ENCODE peak calls at places on chromosomes 2 and 18, in seven cellular contexts. S is suprapubic skin; K is HCT116; Z is A549; I is neural progenitor cell; G is CD8-positive, alpha-beta T cell; Q is Peyer's patch. B is an unnamed sample. For H3K9me3 and H3K4me1, the result is how much of the 10 kb centered on the place peaks cover.

GRCh38 chr18:36889742-36890141 is 60.8 kb downstream of the KIAA1328 start:
- DNase-seq in Q (no peak), Z (no peak), I (no peak), K (no peak), S (no peak), G (no peak), B (no peak)

GRCh38 chr2:41930807-41931566 is 116.8 kb upstream of the PKDCC start:
- DNase-seq in Q (no peak), Z (peak), I (no peak), S (peak), G (no peak), K (peak), B (no peak)

GRCh38 chr2:215055891-215056290 is 82.5 kb downstream of the ABCA12 start:
- DNase-seq in Z (no peak), S (no peak), G (no peak), Q (no peak), K (no peak), I (no peak), B (no peak)

GRCh38 chr2:100208375-100208774 is 66.0 kb upstream of the AFF3 start:
- DNase-seq in I (no peak), Q (no peak), K (no peak), G (no peak), S (no peak), Z (no peak), B (no peak)

GRCh38 chr2:85704800-85705679 is 10.9 kb downstream of the GNLY start:
- DNase-seq in G (no peak), Z (no peak), K (no peak), S (no peak), Q (no peak), I (no peak), B (peak)

GRCh38 chr2:8119782-8120551 is 561.9 kb upstream of the ID2 start:
- DNase-seq in I (peak), S (no peak), Z (no peak), Q (no peak), K (no peak), G (no peak), B (no peak)

GRCh38 chr2:172813314-172813888 is 77.8 kb downstream of the RAPGEF4 start:
- DNase-seq in S (no peak), I (no peak), Z (no peak), Q (no peak), G (no peak), K (no peak), B (no peak)

GRCh38 chr18:13392899-13393298 is 174.3 kb downstream of the LDLRAD4 start:
- DNase-seq in Z (no peak), G (no peak), Q (no peak), S (no peak), I (no peak), K (no peak), B (no peak)

GRCh38 chr2:187302146-187302545 is 145.9 kb downstream of the CALCRL start:
- DNase-seq in Z (no peak), S (no peak), K (no peak), Q (no peak), G (no peak), I (no peak), B (no peak)

GRCh38 chr2:126945118-126945517 is 46.4 kb downstream of the TEX51 start:
- DNase-seq in S (no peak), Q (no peak), I (no peak), G (no peak), Z (no peak), K (no peak), B (no peak)

GRCh38 chr2:45131587-45131986 is 122.3 kb upstream of the SIX2 start:
- DNase-seq in Z (no peak), Q (no peak), K (no peak), G (no peak), S (no peak), I (no peak), B (no peak)

GRCh38 chr2:209368924-209369323 is 54.9 kb upstream of the MAP2 start:
- DNase-seq in G (no peak), K (peak), S (no peak), Q (peak), I (no peak), Z (peak), B (no peak)

GRCh38 chr2:7792031-7792651 is 874.9 kb downstream of the RNF144A start:
- DNase-seq in Q (no peak), I (no peak), K (no peak), G (no peak), S (no peak), Z (no peak), B (no peak)

GRCh38 chr2:177998006-177998405 is 74.6 kb downstream of the PDE11A start:
- DNase-seq in S (no peak), Q (no peak), K (no peak), Z (no peak), I (no peak), G (no peak), B (no peak)

GRCh38 chr2:29629495-29629894 is 291.9 kb downstream of the ALK start:
- DNase-seq in Q (no peak), K (no peak), I (no peak), S (no peak), Z (no peak), G (no peak), B (no peak)

GRCh38 chr2:101173707-101174295 is 22.6 kb upstream of the TBC1D8 start:
- DNase-seq in Q (no peak), G (no peak), Z (no peak), S (no peak), K (no peak), I (no peak), B (peak)

GRCh38 chr18:49111191-49111988 is 160.6 kb upstream of the SMAD7 start:
- DNase-seq in I (no peak), K (no peak), Q (no peak), S (no peak), Z (no peak), G (no peak), B (no peak)

GRCh38 chr18:26458526-26459232 is 89.7 kb downstream of the KCTD1 start:
- DNase-seq in G (no peak), S (no peak), Z (no peak), Q (no peak), I (no peak), K (no peak), B (no peak)

GRCh38 chr18:44887227-44887631 is 206.5 kb downstream of the SETBP1 start:
- DNase-seq in S (no peak), G (no peak), Q (no peak), I (no peak), K (no peak), Z (peak), B (no peak)

GRCh38 chr18:78069784-78070664 is 820.4 kb downstream of the GALR1 start:
- DNase-seq in K (no peak), Q (no peak), G (no peak), I (no peak), Z (no peak), S (no peak), B (no peak)

GRCh38 chr2:33655626-33656025 is 56.5 kb upstream of the FAM98A start:
- DNase-seq in I (no peak), Z (no peak), Q (no peak), K (no peak), S (no peak), G (no peak), B (no peak)

GRCh38 chr2:85413592-85414421 is 3.6 kb upstream of the CAPG start:
- DNase-seq in Z (no peak), I (peak), S (peak), K (no peak), Q (peak), G (no peak), B (no peak)

GRCh38 chr2:228876296-228876695 is 394.8 kb downstream of the PID1 start:
- DNase-seq in Z (no peak), Q (no peak), S (no peak), I (no peak), G (no peak), K (no peak), B (no peak)

GRCh38 chr2:39547811-39548719 is 111.0 kb upstream of the MAP4K3 start:
- DNase-seq in S (no peak), G (no peak), Q (no peak), Z (no peak), I (no peak), K (no peak), B (no peak)

GRCh38 chr2:188852752-188853151 is 121.4 kb upstream of the COL3A1 start:
- DNase-seq in K (no peak), S (no peak), G (no peak), Q (no peak), Z (no peak), I (no peak), B (no peak)

GRCh38 chr2:129178356-129178755 is 801.1 kb upstream of the RAB6C start:
- DNase-seq in I (no peak), Z (no peak), K (no peak), S (no peak), Q (no peak), G (no peak), B (no peak)

GRCh38 chr2:8541223-8541622 is 140.6 kb upstream of the ID2 start:
- DNase-seq in Q (no peak), G (no peak), K (no peak), S (no peak), Z (no peak), I (no peak), B (peak)

GRCh38 chr2:206231669-206232286 is 42.7 kb upstream of the ZDBF2 start:
- DNase-seq in I (no peak), G (no peak), S (no peak), Q (no peak), Z (no peak), K (no peak), B (no peak)

GRCh38 chr2:54955358-54955673 is 94.9 kb downstream of the RTN4 start:
- DNase-seq in Q (no peak), S (no peak), G (no peak), K (no peak), Z (no peak), I (no peak), B (no peak)

GRCh38 chr2:27545348-27546141 is 37.3 kb upstream of the ZNF512 start:
- DNase-seq in G (no peak), S (no peak), Q (no peak), I (no peak), K (no peak), Z (no peak), B (no peak)

GRCh38 chr18:23136326-23137092 is 1.2 kb downstream of the CABLES1 start:
- DNase-seq in K (no peak), S (peak), Q (peak), Z (no peak), I (peak), G (no peak), B (no peak)

GRCh38 chr2:215315301-215315700 is 3.4 kb downstream of the ATIC start:
- DNase-seq in Z (no peak), I (no peak), G (no peak), Q (no peak), S (no peak), K (no peak), B (no peak)

GRCh38 chr18:35088931-35089330 is 47.7 kb downstream of the MAPRE2 start:
- DNase-seq in K (no peak), S (no peak), I (no peak), Z (no peak), G (no peak), Q (no peak), B (no peak)

GRCh38 chr2:65722028-65722427 is 289.6 kb upstream of the SPRED2 start:
- DNase-seq in Z (no peak), Q (no peak), G (no peak), I (peak), K (no peak), S (no peak), B (no peak)

GRCh38 chr18:23964282-23965238 is 50.0 kb upstream of the TTC39C start:
- DNase-seq in G (peak), I (no peak), Z (no peak), S (no peak), K (peak), Q (no peak), B (peak)

GRCh38 chr2:81734981-81735380 is 1430.4 kb upstream of the LRRTM1 start:
- DNase-seq in Z (no peak), Q (no peak), I (no peak), G (no peak), K (no peak), S (no peak), B (no peak)

GRCh38 chr2:42342061-42342794 is 18.8 kb downstream of the COX7A2L start:
- DNase-seq in Z (no peak), K (peak), S (peak), Q (no peak), G (no peak), I (no peak), B (no peak)

GRCh38 chr2:72886505-72887031 is 640 bp upstream of the SPR start:
- DNase-seq in Z (no peak), G (no peak), S (no peak), I (no peak), K (no peak), Q (no peak), B (no peak)

GRCh38 chr18:71130351-71130750 is 841.5 kb downstream of the SOCS6 start:
- DNase-seq in Q (no peak), Z (no peak), K (no peak), S (no peak), I (no peak), G (no peak), B (no peak)
- H3K9me3 ChIP-seq in Q (under half), Z (under half), K (under half), S (under half), I (under half), G (under half), B (under half)

DNA sequence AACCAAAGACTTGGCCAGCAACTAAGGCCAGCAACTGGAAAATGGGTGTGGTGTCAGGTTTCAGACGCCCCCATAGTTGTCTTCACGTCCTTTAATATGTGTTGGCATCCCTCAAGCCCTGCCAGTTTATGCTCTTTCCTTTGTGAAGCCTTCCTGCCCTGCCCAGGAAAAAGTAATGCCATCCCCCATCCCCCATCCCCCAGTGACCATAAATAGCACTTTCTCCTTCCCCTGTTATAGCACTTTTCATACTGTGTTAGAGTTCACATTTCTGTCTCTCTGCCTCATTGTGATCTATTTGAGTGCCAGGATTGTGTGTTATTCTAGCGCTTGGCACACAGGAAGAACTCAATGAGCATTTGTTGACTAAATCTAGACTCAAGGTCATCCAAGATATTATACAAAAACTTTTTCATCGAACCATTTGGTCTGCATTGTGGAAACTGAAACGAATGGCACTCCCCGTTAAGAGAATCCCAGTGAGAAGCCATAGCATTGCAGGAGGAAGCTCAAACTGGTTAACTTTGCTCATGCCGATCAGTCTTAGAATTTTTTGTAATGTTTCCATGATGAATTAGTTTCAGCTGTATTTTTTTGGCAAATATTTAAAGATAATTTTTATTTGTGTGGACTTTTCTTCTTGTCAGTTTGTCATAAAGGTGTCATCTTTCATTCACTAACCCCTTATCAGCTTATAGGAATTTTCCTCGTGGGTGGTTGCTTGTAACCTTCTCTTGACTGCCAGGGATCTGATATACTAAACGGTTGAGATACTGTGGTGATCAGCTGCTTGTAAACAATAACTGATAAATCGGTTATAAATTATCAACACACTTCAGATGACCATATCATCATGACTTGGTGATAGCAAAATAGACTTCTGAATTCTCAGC is 15.7 kb downstream of the CRIM1 start:
- DNase-seq in I (no peak), G (no peak), S (no peak), Z (no peak), Q (no peak), K (no peak), B (no peak)
- H3K4me1 ChIP-seq in I (half or more), G (under half), S (half or more), Z (half or more), Q (under half), K (half or more), B (under half)

DNA sequence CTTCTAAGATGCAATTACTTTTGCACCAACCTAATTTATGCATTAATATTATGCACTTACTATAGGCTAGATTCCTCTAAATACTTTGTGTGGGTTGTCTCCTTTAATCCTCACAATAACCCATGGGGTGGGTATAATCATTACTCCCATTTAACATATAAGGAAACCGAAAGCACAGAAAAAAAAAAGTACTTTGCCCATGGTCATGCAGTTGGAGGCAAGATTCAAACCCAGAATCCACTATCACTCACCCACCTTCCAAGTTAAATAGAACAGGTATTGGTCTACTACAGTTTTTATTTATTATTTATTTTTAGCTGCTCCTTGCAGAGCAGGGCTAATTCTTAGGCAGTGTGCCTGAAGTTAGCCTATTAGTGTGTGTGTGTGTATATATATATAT is 76.6 kb upstream of the FZD7 start:
- DNase-seq in G (no peak), Q (no peak), S (no peak), K (no peak), Z (no peak), I (no peak), B (no peak)
- TF ChIP-seq CTCF in G (no peak), Q (no peak), S (no peak), K (no peak), Z (no peak), I (no peak), B (no peak)

DNA sequence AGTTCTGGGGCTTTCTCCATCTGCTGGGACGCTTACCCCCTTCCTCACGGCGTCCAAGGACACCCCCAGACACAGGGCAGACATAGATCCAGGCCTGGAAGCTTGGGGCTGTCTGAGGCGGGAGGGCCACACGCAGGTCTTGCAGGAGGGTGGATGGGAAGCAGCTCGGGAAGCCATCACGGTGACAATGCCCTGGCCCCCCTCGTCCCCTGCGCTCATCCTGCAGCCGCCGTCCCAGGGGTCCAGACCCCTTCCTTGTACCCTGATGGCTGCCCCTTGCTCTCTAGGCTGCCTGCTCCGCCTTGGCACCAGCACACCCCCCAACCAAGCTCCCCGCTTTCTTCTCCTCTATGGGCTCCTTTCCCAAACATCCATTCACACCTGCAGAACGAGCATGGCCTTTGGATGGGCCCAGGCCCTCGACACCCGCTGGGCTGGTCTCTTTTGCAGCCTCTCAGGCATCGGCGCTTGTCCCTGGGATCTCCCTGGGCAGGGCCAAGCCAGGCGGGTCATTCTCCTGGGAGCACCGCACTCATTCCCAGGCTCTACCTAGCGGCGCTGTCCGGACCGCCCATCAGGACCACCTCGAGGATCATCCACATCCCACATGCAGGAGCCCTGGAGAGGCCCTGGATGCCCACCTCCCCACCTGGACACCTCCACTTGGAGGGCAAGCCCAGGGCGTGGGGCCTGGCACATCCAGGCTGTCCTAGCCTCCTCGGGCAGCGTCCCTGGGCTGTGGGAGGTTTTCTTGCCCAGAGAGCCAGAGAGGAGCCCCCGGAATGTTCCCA is 274.9 kb downstream of the NDUFA10 start:
- DNase-seq in I (no peak), S (no peak), G (no peak), Q (no peak), K (no peak), Z (no peak), B (no peak)
- H3K9me3 ChIP-seq in I (under half), S (under half), G (under half), Q (under half), K (under half), Z (under half), B (under half)

B was measured in OCI-LY7.